ENCODE peak calls at places on chromosomes 2 and 18, in eight cellular contexts. O is upper lobe of left lung; D is T-helper 17 cell; T is activated CD8-positive, alpha-beta memory T cell treated with anti-CD3 and anti-CD28 coated beads, Interleukin-2, amount 50 U/mL, for 48 hours; S is stimulated activated CD8-positive, alpha-beta memory T cell treated with anti-CD3 and anti-CD28 coated beads, Interleukin-12 subunit alpha, Interleukin-12 subunit beta, amount 100 ng/mL, for 4 hours; V is right lobe of liver; W is breast epithelium; H is cardiac muscle cell. G is an unnamed sample.

GRCh38 chr2:44941551-44942234 is at the start of gene SIX3:
- DNase-seq in T (peak), S (no peak), O (no peak), H (no peak), V (no peak), D (no peak), W (no peak), G (no peak)

GRCh38 chr2:45652090-45653050 is 895 bp downstream of the PRKCE start:
- DNase-seq in T (peak), V (peak), S (no peak), D (no peak), H (peak), O (peak), W (peak), G (peak)

GRCh38 chr2:27710640-27711430 is 47.1 kb downstream of the SLC4A1AP start:
- DNase-seq in S (no peak), W (no peak), V (no peak), T (no peak), D (no peak), H (no peak), O (peak), G (no peak)

GRCh38 chr2:71609958-71610357 is 156.6 kb downstream of the DYSF start:
- DNase-seq in S (no peak), O (peak), T (peak), H (no peak), W (no peak), D (no peak), V (no peak), G (no peak)

GRCh38 chr18:57819671-57820460 is 16.8 kb upstream of the ATP8B1 start:
- DNase-seq in V (peak), D (no peak), H (peak), S (no peak), W (peak), O (peak), T (no peak), G (no peak)

GRCh38 chr2:209960676-209961630 is 41.5 kb upstream of the RPE start:
- DNase-seq in V (peak), T (peak), H (peak), D (no peak), O (peak), S (no peak), W (no peak), G (no peak)

GRCh38 chr2:1912771-1913170 is 168.5 kb upstream of the PXDN start:
- DNase-seq in W (no peak), S (no peak), V (no peak), H (no peak), D (no peak), O (no peak), T (no peak), G (no peak)

GRCh38 chr2:27051902-27052645 is 606 bp downstream of the AGBL5 start:
- DNase-seq in O (peak), V (no peak), D (no peak), W (no peak), S (no peak), T (peak), H (peak), G (no peak)

GRCh38 chr2:58702302-58702696 is 461.2 kb upstream of the FANCL start:
- DNase-seq in H (no peak), V (no peak), D (no peak), S (no peak), W (no peak), T (no peak), O (no peak), G (no peak)

GRCh38 chr18:79399275-79400081 is 3.7 kb downstream of the NFATC1 start:
- DNase-seq in V (peak), O (no peak), W (no peak), H (peak), D (no peak), T (peak), S (no peak), G (peak)

GRCh38 chr2:105800036-105800755 is 55.5 kb downstream of the NCK2 start:
- DNase-seq in W (no peak), D (no peak), V (no peak), H (no peak), T (peak), S (no peak), O (no peak), G (no peak)

GRCh38 chr18:10923225-10923624 is 226.1 kb downstream of the PIEZO2 start:
- DNase-seq in S (no peak), V (no peak), O (no peak), T (no peak), H (no peak), W (no peak), D (no peak), G (no peak)

GRCh38 chr2:207014424-207014823 is 75.1 kb downstream of the CPO start:
- DNase-seq in H (no peak), S (no peak), T (no peak), V (no peak), D (no peak), O (no peak), W (no peak), G (no peak)

G was measured in suprapubic skin.